ENCODE peak calls at places on chromosomes 6 and 20, in seven cellular contexts. O is stomach, T is heart left ventricle, J is breast epithelium, S is uterus, H is ovary, D is GM12878. R is an unnamed sample.

GRCh38 chr6:104407957-104408356 is 451.8 kb downstream of the HACE1 start:
- DNase-seq in T (no peak), H (no peak), O (no peak), J (no peak), S (no peak), D (no peak), R (no peak)

GRCh38 chr6:35238843-35239289 is 20.7 kb upstream of the ZNF76 start:
- DNase-seq in H (no peak), O (no peak), J (no peak), S (peak; percentile 26), T (peak; percentile 92), D (no peak), R (no peak)

GRCh38 chr6:129685640-129686031 is 24.3 kb downstream of the ARHGAP18 start:
- DNase-seq in S (no peak), D (no peak), H (no peak), O (no peak), J (no peak), T (no peak), R (no peak)

GRCh38 chr6:98203170-98203806 is 631.1 kb upstream of the POU3F2 start:
- DNase-seq in D (no peak), J (no peak), S (no peak), T (no peak), O (no peak), H (no peak), R (no peak)

GRCh38 chr6:41736207-41736710 is 851 bp upstream of the TFEB start:
- DNase-seq in O (peak; percentile 57), D (no peak), H (no peak), S (no peak), J (no peak), T (no peak), R (no peak)

GRCh38 chr20:24470031-24470781 is 777 bp downstream of the SYNDIG1 start:
- DNase-seq in T (no peak), O (no peak), H (no peak), D (no peak), J (peak; percentile 56), S (no peak), R (no peak)

GRCh38 chr6:21342496-21342895 is 251.1 kb upstream of the SOX4 start:
- DNase-seq in H (no peak), D (no peak), S (no peak), J (no peak), O (no peak), T (no peak), R (no peak)

GRCh38 chr20:21342656-21343345 is 39.7 kb downstream of the XRN2 start:
- DNase-seq in D (no peak), T (no peak), H (no peak), J (no peak), O (no peak), S (no peak), R (no peak)

GRCh38 chr6:163409712-163410111 is 4.8 kb upstream of the QKI start:
- DNase-seq in H (no peak), O (no peak), J (no peak), S (no peak), T (no peak), D (no peak), R (no peak)

DNA sequence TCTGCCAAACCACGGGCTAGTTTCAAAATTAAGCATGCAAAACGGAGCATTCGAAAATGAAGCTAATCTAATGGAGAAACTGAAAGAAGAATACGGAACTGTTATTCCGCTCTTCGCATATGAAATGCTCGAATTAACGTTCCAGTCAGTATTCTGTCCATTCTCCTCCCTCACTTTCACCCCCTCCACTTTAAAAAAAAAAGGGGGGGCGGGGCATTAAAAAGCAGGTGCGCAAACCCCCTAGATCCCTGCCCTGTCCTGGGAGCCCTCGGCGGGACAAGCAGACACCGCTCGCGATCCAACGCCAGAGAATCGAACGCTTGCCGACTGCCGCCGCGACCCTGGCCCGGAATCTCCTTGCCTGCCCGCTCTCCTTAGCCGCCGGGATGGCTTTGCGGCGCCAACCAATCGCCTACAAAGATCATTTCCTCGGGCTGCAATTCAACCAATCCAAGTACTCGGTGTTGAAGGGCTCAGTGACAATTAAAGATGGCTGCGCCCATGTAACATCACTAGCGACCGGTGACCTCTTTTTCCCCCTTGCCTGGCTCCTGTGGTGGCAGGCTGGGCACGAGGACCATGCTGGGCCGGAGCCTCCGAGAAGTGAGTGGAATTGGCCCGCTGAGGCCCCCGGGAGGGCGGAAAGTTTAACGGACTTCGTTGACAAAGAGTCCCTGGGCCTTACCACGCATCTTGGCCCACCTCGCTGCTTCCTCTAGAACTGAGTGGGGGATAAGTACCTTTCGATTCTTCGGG is at the start of the genes QRSL1 and RTN4IP1:
- DNase-seq in D (peak; percentile 88), S (peak; percentile 89), O (peak; percentile 88), H (peak; percentile 83), J (peak; percentile 83), T (peak; percentile 90), R (peak; percentile 87)
- TF ChIP-seq POLR2A in D (peak; percentile 81), S (peak; percentile 24), O (no peak), H (peak; percentile 27), J (no peak), T (no peak), R (peak; percentile 27)

GRCh38 chr20:13991311-13991710 is 897 bp upstream of the SEL1L2 start:
- DNase-seq in D (no peak), O (no peak), S (no peak), H (no peak), T (no peak), J (no peak), R (no peak)

GRCh38 chr20:13995841-13996240 is 525 bp downstream of the MACROD2 start:
- DNase-seq in D (no peak), J (no peak), O (peak; percentile 70), T (peak; percentile 40), H (peak; percentile 31), S (peak; percentile 27), R (peak; percentile 52)

GRCh38 chr20:13996265-13996664 is 949 bp downstream of the MACROD2 start:
- DNase-seq in D (no peak), O (no peak), T (no peak), S (no peak), H (no peak), J (no peak), R (no peak)

GRCh38 chr20:13990465-13990864 is at the start of gene SEL1L2:
- DNase-seq in D (no peak), S (no peak), T (no peak), O (no peak), J (no peak), H (no peak), R (no peak)

GRCh38 chr20:13995086-13995665 is at the start of gene MACROD2:
- DNase-seq in J (peak; percentile 94), H (peak; percentile 93), D (no peak), T (peak; percentile 91), S (peak; percentile 91), O (peak; percentile 98), R (peak; percentile 87)
- TF ChIP-seq POLR2A in J (no peak), H (no peak), D (no peak), T (peak; percentile 66), S (peak; percentile 72), O (no peak), R (peak; percentile 69)

GRCh38 chr6:33711140-33712129 is at the start of gene UQCC2:
- DNase-seq in T (peak; percentile 99), S (peak; percentile 98), D (peak; percentile 84), J (peak; percentile 96), H (peak; percentile 98), O (peak; percentile 98), R (peak; percentile 97)
- TF ChIP-seq POLR2A in T (peak; percentile 80), S (peak; percentile 88), D (peak; percentile 93), J (peak; percentile 60), H (peak; percentile 83), O (no peak), R (peak; percentile 59)

DNA sequence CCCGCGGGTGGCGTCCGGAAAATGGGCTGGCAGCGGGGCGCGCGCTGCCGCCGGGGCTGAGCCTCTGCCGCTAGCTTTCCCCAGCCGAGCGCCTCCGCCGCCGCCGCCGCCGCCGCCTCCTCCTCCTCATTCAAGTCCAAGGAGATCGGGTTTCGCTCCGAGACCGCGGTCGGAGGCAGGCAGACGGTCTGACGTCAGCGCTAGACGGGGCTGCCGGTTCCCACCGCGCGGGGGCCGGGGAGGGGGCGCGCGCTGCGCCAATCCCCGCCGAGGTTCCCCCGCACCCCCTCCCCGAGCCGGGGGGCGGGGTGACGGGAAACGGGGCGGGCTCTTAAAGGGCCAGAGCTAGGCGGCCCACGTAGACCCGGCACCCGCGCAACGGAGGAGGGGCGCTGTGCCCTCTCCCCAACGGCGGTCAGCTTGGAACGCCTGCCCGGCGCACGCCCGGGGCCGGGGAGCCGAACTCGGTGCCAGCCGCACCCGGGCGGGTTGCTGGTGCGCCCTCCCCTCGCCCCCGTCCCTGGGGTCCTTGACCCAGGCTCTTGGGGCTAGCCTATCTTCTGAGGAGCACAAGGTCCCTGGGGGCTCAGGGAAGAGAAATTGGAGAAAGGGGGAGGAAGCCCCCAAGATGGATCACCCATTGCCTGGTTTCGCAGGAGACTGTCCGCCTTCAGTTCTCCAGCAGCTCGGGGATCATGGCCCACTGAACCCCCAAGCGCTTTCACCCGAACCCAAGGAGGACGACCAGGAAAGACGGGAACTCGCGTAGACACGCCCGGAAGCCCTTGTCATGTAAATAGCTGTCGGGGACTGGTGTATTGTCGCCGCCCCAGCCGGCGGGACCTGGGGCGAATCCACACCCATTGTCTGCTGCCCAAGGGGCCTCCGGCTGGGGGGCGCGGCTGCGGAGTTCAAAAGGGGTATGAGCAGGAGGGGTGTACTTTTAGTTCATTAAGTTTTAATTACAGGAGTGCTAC is at the start of gene PMEPA1:
- DNase-seq in H (peak; percentile 95), D (no peak), J (peak; percentile 94), O (peak; percentile 94), T (peak; percentile 97), S (peak; percentile 96), R (peak; percentile 95)
- TF ChIP-seq POLR2A in H (peak; percentile 83), D (no peak), J (peak; percentile 63), O (no peak), T (peak; percentile 94), S (peak; percentile 98), R (peak; percentile 95)

GRCh38 chr20:62504323-62504722 is 28.5 kb upstream of the GATA5 start:
- DNase-seq in D (no peak), T (no peak), J (no peak), S (no peak), O (no peak), H (no peak), R (no peak)

GRCh38 chr20:62502496-62503095 is 26.8 kb upstream of the GATA5 start:
- DNase-seq in J (no peak), D (no peak), T (no peak), O (no peak), S (no peak), H (no peak), R (no peak)

GRCh38 chr20:62501801-62502495 is 26.2 kb upstream of the GATA5 start:
- DNase-seq in O (no peak), T (no peak), H (no peak), S (no peak), J (no peak), D (peak; percentile 72), R (no peak)

GRCh38 chr20:62505337-62506045 is 29.7 kb upstream of the GATA5 start:
- DNase-seq in T (no peak), O (no peak), H (no peak), D (no peak), S (no peak), J (no peak), R (no peak)

DNA sequence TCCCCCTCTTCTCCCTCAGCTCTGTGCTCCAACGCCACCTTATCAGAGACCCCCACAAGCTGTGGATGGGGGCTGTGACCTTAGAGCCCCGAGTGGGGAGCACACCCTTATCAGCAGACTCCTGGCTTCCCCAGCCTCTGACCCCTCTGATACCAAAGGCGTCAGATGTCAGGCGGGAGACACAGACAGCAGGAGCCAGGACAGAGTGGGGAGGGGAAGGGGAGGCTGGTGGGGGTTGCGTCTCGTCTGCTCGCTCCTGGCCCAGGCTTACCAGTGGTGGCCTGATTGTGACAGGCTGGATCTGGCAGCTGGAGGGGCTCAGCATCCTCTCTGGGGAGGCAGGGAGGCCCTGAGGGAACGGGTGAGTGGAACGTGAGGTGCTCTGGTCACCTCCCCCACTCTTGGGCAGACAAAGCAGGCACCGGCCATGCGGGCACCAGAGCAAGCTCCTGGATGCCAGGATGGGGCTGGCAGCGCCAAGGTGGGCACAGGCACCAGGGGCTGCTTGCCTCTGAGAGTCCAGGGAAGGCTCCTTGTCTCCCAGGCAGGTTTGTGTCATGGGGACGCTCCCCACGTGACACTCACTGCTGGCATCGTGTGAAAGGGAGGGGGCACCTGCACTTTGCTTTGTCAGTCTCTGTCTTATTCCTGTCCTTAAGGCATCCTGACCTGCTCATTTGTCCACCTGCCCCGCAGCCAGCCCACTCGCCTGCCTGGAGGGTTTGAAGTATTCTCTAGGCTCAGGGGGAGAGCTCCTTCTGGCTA is 27.8 kb upstream of the GATA5 start:
- DNase-seq in T (no peak), J (no peak), D (no peak), H (no peak), O (no peak), S (no peak), R (no peak)
- TF ChIP-seq POLR2A in T (no peak), J (no peak), D (no peak), H (no peak), O (no peak), S (no peak), R (no peak)